ENCODE peak calls at places on chromosomes 2 and 18, in four cellular contexts. R is heart right ventricle, E is stomach, I is body of pancreas. N is an unnamed sample. For H3K4me1, the result is how much of the 10 kb centered on the place peaks cover.

GRCh38 chr2:184879671-184880070 is 281.3 kb downstream of the ZNF804A start:
- DNase-seq in R (no peak), E (no peak), I (no peak), N (no peak)

GRCh38 chr2:16318474-16319195 is 347.0 kb downstream of the CYRIA start:
- DNase-seq in R (no peak), E (peak), I (no peak), N (no peak)

GRCh38 chr2:127581050-127581345 is 45.5 kb downstream of the MYO7B start:
- DNase-seq in R (no peak), E (no peak), I (no peak), N (no peak)

GRCh38 chr2:69931832-69932595 is 17.1 kb downstream of the MXD1 start:
- DNase-seq in R (no peak), E (no peak), I (no peak), N (no peak)

GRCh38 chr2:26444236-26444635 is 33.7 kb downstream of the OTOF start:
- DNase-seq in R (no peak), E (no peak), I (no peak), N (no peak)

GRCh38 chr18:13562494-13563029 is 163.8 kb downstream of the FAM210A start:
- DNase-seq in R (no peak), E (no peak), I (no peak), N (no peak)

GRCh38 chr2:218882866-218883366 is 2.3 kb downstream of the WNT10A start:
- DNase-seq in R (no peak), E (no peak), I (no peak), N (no peak)

GRCh38 chr18:58501033-58501432 is 127.9 kb downstream of the ALPK2 start:
- DNase-seq in R (no peak), E (no peak), I (no peak), N (no peak)

GRCh38 chr2:236972491-236973379 is 113.0 kb upstream of the COPS8 start:
- DNase-seq in R (peak), E (no peak), I (peak), N (no peak)

GRCh38 chr18:78774741-78775141 is 204.9 kb upstream of the SALL3 start:
- DNase-seq in R (no peak), E (peak), I (no peak), N (no peak)

GRCh38 chr2:163551974-163552373 is 183.8 kb downstream of the FIGN start:
- DNase-seq in R (no peak), E (no peak), I (no peak), N (no peak)

GRCh38 chr2:235232474-235233435 is 261.1 kb upstream of the AGAP1 start:
- DNase-seq in R (no peak), E (no peak), I (no peak), N (no peak)

GRCh38 chr2:156430978-156431358 is 5.2 kb upstream of the GPD2 start:
- DNase-seq in R (no peak), E (no peak), I (no peak), N (no peak)

DNA sequence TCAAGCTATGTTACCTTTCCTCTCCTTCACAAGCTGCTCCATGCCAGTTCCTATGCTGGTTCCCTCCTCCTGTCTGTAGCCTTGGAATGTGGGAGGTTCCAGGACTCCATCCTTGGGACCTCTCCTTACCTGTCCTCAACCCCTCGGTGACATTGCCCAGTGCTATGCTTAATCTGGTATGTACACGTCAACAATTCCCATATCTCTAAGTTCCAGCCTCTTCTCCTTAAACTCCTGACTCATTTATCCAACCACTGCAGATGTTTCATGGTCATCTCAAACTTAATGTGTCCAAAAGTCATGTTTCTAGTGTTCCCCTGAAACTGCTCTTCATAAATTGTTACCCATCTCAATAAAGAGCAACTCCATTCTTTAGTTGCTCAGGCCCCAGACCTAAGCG is 160.8 kb downstream of the TNS1 start:
- DNase-seq in R (no peak), E (no peak), I (no peak), N (no peak)
- H3K27ac ChIP-seq in R (peak), E (no peak), I (no peak), N (peak)

GRCh38 chr2:36586672-36587071 is 11.3 kb downstream of the FEZ2 start:
- DNase-seq in R (no peak), E (no peak), I (no peak), N (no peak)

GRCh38 chr2:36584148-36584794 is 13.7 kb downstream of the FEZ2 start:
- DNase-seq in R (no peak), E (no peak), I (no peak), N (no peak)

GRCh38 chr2:36587091-36587490 is 10.9 kb downstream of the FEZ2 start:
- DNase-seq in R (no peak), E (no peak), I (no peak), N (no peak)

GRCh38 chr2:36589230-36589630 is 8.7 kb downstream of the FEZ2 start:
- DNase-seq in R (no peak), E (no peak), I (no peak), N (no peak)

GRCh38 chr2:36587556-36587955 is 10.4 kb downstream of the FEZ2 start:
- DNase-seq in R (no peak), E (no peak), I (no peak), N (no peak)
- H3K4me1 ChIP-seq in R (under half), E (under half), I (under half), N (under half)

GRCh38 chr2:227390468-227391256 is 2.9 kb upstream of the SCYGR1 start:
- DNase-seq in R (no peak), E (no peak), I (no peak), N (no peak)

GRCh38 chr2:227397562-227397961 is 9.8 kb upstream of the SCYGR1 start:
- DNase-seq in R (no peak), E (no peak), I (no peak), N (no peak)

GRCh38 chr2:227394403-227394802 is 6.7 kb upstream of the SCYGR1 start:
- DNase-seq in R (no peak), E (no peak), I (no peak), N (no peak)

GRCh38 chr2:227398684-227399398 is 11.1 kb upstream of the SCYGR1 start:
- DNase-seq in R (no peak), E (no peak), I (no peak), N (no peak)

DNA sequence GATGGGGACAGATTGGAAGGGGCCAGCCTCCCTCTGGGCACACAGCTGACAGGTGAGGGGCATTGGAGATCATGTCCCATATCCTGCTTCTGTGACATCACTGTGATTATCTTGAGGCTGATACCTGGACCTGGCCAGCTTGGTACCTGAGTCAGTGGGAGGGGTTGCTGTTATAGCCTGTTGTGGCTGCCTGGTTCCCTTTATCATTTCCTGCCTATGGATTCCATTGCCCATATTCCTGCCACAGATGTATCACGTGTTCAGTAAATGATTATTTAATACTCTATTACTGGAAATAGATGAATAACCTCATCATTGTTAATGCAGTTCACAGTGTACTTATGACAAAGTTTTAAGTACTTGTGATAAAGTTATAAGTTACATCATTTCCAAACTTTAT is 7.8 kb upstream of the SCYGR1 start:
- DNase-seq in R (no peak), E (no peak), I (no peak), N (no peak)
- H3K27ac ChIP-seq in R (no peak), E (no peak), I (no peak), N (no peak)

GRCh38 chr2:191020221-191020741 is 6.3 kb upstream of the STAT1 start:
- DNase-seq in R (peak), E (peak), I (peak), N (peak)
- H3K4me1 ChIP-seq in R (under half), E (under half), I (under half), N (under half)

DNA sequence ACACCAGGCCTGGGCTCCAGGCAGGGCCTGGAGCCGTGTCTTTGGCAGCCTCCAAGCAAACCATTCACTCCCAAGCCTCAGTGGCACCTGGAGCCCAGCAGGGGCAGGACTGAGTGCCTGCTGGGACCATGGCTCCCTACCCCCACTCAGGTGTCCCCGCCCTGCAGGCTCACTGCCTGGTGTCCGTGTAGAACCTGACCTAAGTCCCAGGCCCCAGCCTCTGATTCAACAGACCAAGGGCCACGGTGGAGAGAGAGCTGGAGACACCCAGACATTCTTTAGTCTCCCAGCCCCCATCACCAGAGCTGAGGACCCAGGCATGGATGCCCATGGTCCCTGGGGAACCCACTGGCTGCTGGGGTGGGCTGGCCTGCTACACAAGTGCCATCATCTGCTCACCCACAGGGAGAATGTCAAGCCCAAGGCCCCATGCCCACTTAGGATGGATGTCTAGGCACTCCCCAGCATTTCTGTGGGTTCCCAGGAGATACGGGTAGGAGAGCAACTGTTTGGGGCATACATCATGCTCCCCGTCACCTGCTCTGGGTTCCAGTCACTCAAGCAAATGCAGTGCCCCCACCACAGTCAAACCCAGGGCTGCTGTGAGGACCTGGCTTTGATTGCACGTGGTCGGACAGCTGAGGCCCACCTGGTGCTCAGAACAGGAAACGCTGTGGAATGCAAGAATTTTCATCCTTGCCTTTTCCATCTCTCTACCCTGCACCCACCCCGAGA is 42.9 kb upstream of the ATG16L1 start:
- DNase-seq in R (no peak), E (no peak), I (no peak), N (no peak)
- H3K27ac ChIP-seq in R (no peak), E (no peak), I (no peak), N (no peak)